ENCODE peak calls at places on chromosomes 12 and 14, in eight cellular contexts. L is mucosa of gallbladder; O is heart right ventricle; H is Calu3; F is fibroblast of the aortic adventitia; B is naive thymus-derived CD8-positive, alpha-beta T cell; Z is foreskin fibroblast; M is activated B cell treated with CpG ODN at 0.5 μM for 24 hours. G is an unnamed sample.

GRCh38 chr14:21106506-21107359 is 5.9 kb downstream of the TMEM253 start:
- DNase-seq in L (peak; percentile 87), O (peak; percentile 86), H (peak; percentile 84), F (peak; percentile 77), B (peak; percentile 73), Z (peak; percentile 90), M (peak; percentile 56), G (peak; percentile 88)

GRCh38 chr12:124639407-124639806 is 72.0 kb upstream of the NCOR2 start:
- DNase-seq in L (no peak), O (no peak), H (no peak), F (no peak), B (no peak), Z (no peak), M (no peak), G (peak; percentile 48)

GRCh38 chr14:68927089-68927488 is 52.0 kb downstream of the ACTN1 start:
- DNase-seq in L (no peak), O (no peak), H (no peak), F (no peak), B (no peak), Z (no peak), M (no peak), G (no peak)

GRCh38 chr14:96274122-96274910 is 18.3 kb downstream of the BDKRB1 start:
- DNase-seq in L (no peak), O (no peak), H (no peak), F (peak; percentile 85), B (no peak), Z (peak; percentile 86), M (no peak), G (no peak)

GRCh38 chr14:84988391-84988790 is 541.6 kb upstream of the FLRT2 start:
- DNase-seq in L (no peak), O (no peak), H (no peak), F (no peak), B (no peak), Z (no peak), M (no peak), G (no peak)

GRCh38 chr14:105858676-105859025 is 332.3 kb downstream of the TMEM121 start:
- DNase-seq in L (no peak), O (no peak), H (no peak), F (no peak), B (no peak), Z (no peak), M (no peak), G (no peak)

GRCh38 chr14:54537651-54538050 is 27.9 kb downstream of the CGRRF1 start:
- DNase-seq in L (no peak), O (no peak), H (no peak), F (no peak), B (no peak), Z (no peak), M (no peak), G (no peak)

GRCh38 chr12:87185367-87185766 is 843.8 kb downstream of the C12orf50 start:
- DNase-seq in L (no peak), O (no peak), H (no peak), F (no peak), B (no peak), Z (no peak), M (no peak), G (no peak)

GRCh38 chr14:75522224-75522764 is at the start of gene BATF:
- DNase-seq in L (peak; percentile 51), O (no peak), H (no peak), F (no peak), B (peak; percentile 63), Z (no peak), M (peak; percentile 58), G (no peak)

GRCh38 chr12:2877959-2878732 is 1.1 kb downstream of the RHNO1 start:
- DNase-seq in L (no peak), O (no peak), H (no peak), F (peak; percentile 63), B (no peak), Z (peak; percentile 73), M (no peak), G (no peak)

GRCh38 chr14:54651018-54651351 is 84.1 kb downstream of the SAMD4A start:
- DNase-seq in L (no peak), O (no peak), H (no peak), F (no peak), B (no peak), Z (no peak), M (no peak), G (no peak)

GRCh38 chr14:52891800-52892199 is 59.0 kb downstream of the FERMT2 start:
- DNase-seq in L (no peak), O (no peak), H (no peak), F (no peak), B (no peak), Z (no peak), M (no peak), G (no peak)

GRCh38 chr12:87509233-87509820 is 519.9 kb downstream of the C12orf50 start:
- DNase-seq in L (no peak), O (no peak), H (peak; percentile 11), F (peak; percentile 70), B (no peak), Z (peak; percentile 46), M (no peak), G (peak; percentile 36)

GRCh38 chr12:12194206-12194605 is 72.6 kb downstream of the LRP6 start:
- DNase-seq in L (no peak), O (no peak), H (peak; percentile 6), F (no peak), B (no peak), Z (no peak), M (no peak), G (no peak)

GRCh38 chr14:106174206-106174605 is 647.8 kb downstream of the TMEM121 start:
- DNase-seq in L (no peak), O (no peak), H (no peak), F (no peak), B (peak; percentile 62), Z (no peak), M (no peak), G (no peak)

GRCh38 chr14:63275611-63276010 is 43.1 kb downstream of the GPHB5 start:
- DNase-seq in L (no peak), O (no peak), H (no peak), F (no peak), B (no peak), Z (no peak), M (no peak), G (no peak)

GRCh38 chr14:71198681-71199080 is 291.4 kb downstream of the PCNX1 start:
- DNase-seq in L (peak; percentile 64), O (no peak), H (peak; percentile 29), F (no peak), B (no peak), Z (no peak), M (no peak), G (no peak)

GRCh38 chr12:53624956-53625355 is 1.2 kb downstream of the ATF7 start:
- DNase-seq in L (no peak), O (no peak), H (no peak), F (peak; percentile 23), B (no peak), Z (peak; percentile 18), M (no peak), G (no peak)